ENCODE peak calls at places on chromosomes 1 and 21, in ten cellular contexts. Q, L, A, D, J, T, S, Z, G and X are unnamed samples.

GRCh38 chr1:205715628-205716027 is 34.4 kb downstream of the NUCKS1 start:
- DNase-seq in J (no peak), Z (no peak), S (no peak), L (no peak), G (no peak), Q (no peak), T (no peak), D (no peak), A (no peak), X (no peak)

GRCh38 chr1:50701706-50702317 is 258.3 kb downstream of the FAF1 start:
- DNase-seq in L (no peak), S (no peak), Q (no peak), G (no peak), J (no peak), A (no peak), Z (no peak), T (no peak), D (no peak), X (no peak)

GRCh38 chr1:149846042-149846441 is 53.3 kb upstream of the BOLA1 start:
- DNase-seq in D (peak), T (no peak), A (peak), Q (no peak), S (no peak), G (no peak), J (no peak), Z (peak), L (no peak), X (peak)

GRCh38 chr1:180646547-180646946 is 14.7 kb downstream of the XPR1 start:
- DNase-seq in Z (no peak), J (no peak), Q (no peak), S (no peak), D (no peak), L (no peak), A (no peak), T (no peak), G (no peak), X (no peak)

GRCh38 chr1:6245086-6245868 is 1.3 kb downstream of the HES3 start:
- DNase-seq in T (peak), J (no peak), L (peak), D (peak), G (peak), Z (peak), S (peak), Q (peak), A (peak), X (peak)

GRCh38 chr1:44842415-44842762 is 664 bp downstream of the PTCH2 start:
- DNase-seq in D (no peak), Z (no peak), L (no peak), G (no peak), J (no peak), T (no peak), S (no peak), A (no peak), Q (no peak), X (no peak)

GRCh38 chr1:199197695-199198094 is 558.9 kb downstream of the PTPRC start:
- DNase-seq in Q (no peak), T (no peak), D (no peak), G (no peak), S (no peak), A (no peak), L (no peak), Z (no peak), J (no peak), X (no peak)

GRCh38 chr1:212141404-212141803 is 105.9 kb downstream of the DTL start:
- DNase-seq in J (no peak), G (no peak), D (no peak), A (no peak), S (no peak), T (no peak), Q (peak), Z (peak), L (no peak), X (no peak)

GRCh38 chr1:110164951-110165350 is 14.7 kb downstream of the SLC6A17 start:
- DNase-seq in G (no peak), Z (no peak), S (no peak), D (no peak), A (no peak), T (no peak), J (no peak), Q (no peak), L (no peak), X (no peak)

GRCh38 chr1:172373864-172374263 is 46.6 kb upstream of the C1orf105 start:
- DNase-seq in J (no peak), Q (no peak), Z (peak), A (no peak), D (no peak), G (no peak), L (no peak), S (no peak), T (no peak), X (no peak)

GRCh38 chr1:62962794-62963776 is 179.2 kb downstream of the ATG4C start:
- DNase-seq in Q (peak), G (peak), T (no peak), Z (peak), J (no peak), A (peak), D (no peak), S (peak), L (no peak), X (peak)

GRCh38 chr21:44615881-44616590 is 4.2 kb downstream of the KRTAP10-8 start:
- DNase-seq in L (peak), Q (no peak), T (peak), D (no peak), Z (no peak), G (no peak), S (no peak), J (no peak), A (no peak), X (no peak)

GRCh38 chr1:29235955-29236742 is at the start of gene PTPRU:
- DNase-seq in S (peak), G (peak), J (peak), D (peak), T (peak), Z (peak), L (peak), A (peak), Q (peak), X (peak)

GRCh38 chr1:16618719-16619118 is 5.4 kb upstream of the NBPF1 start:
- DNase-seq in T (peak), D (peak), A (no peak), Z (no peak), J (peak), L (peak), Q (no peak), G (no peak), S (no peak), X (no peak)

GRCh38 chr1:224894915-224895314 is 34.6 kb upstream of the DNAH14 start:
- DNase-seq in Q (peak), S (no peak), Z (peak), J (no peak), G (no peak), A (peak), T (no peak), D (no peak), L (no peak), X (peak)

GRCh38 chr1:187931781-187932180 is 1103.0 kb downstream of the PLA2G4A start:
- DNase-seq in G (no peak), S (no peak), T (no peak), Z (no peak), A (no peak), D (no peak), J (no peak), Q (no peak), L (no peak), X (no peak)

GRCh38 chr1:111834956-111835355 is 79.3 kb downstream of the DDX20 start:
- DNase-seq in G (no peak), Z (no peak), T (peak), S (no peak), L (no peak), A (no peak), D (no peak), J (no peak), Q (no peak), X (no peak)

GRCh38 chr1:216847385-216848036 is 124.3 kb upstream of the ESRRG start:
- DNase-seq in T (no peak), Z (peak), A (no peak), G (no peak), J (no peak), S (no peak), L (no peak), D (no peak), Q (no peak), X (no peak)

GRCh38 chr1:160070243-160071163 is 543 bp upstream of the KCNJ10 start:
- DNase-seq in D (peak), S (peak), A (peak), Q (peak), L (no peak), T (peak), G (peak), J (no peak), Z (peak), X (peak)

GRCh38 chr1:24903955-24904730 is 25.9 kb downstream of the RUNX3 start:
- DNase-seq in A (no peak), Q (no peak), S (no peak), G (no peak), L (no peak), D (peak), J (peak), T (peak), Z (no peak), X (peak)

GRCh38 chr1:230749150-230749549 is 2.0 kb downstream of the CAPN9 start:
- DNase-seq in A (peak), D (no peak), J (no peak), S (no peak), T (peak), Z (no peak), Q (no peak), G (no peak), L (no peak), X (peak)

GRCh38 chr1:93672069-93672468 is 9.6 kb downstream of the BCAR3 start:
- DNase-seq in T (no peak), G (no peak), L (no peak), Q (no peak), S (no peak), Z (peak), J (no peak), D (no peak), A (no peak), X (peak)

GRCh38 chr1:78255378-78255777 is 209.6 kb downstream of the GIPC2 start:
- DNase-seq in Z (no peak), A (no peak), T (no peak), D (no peak), Q (no peak), S (no peak), G (no peak), L (no peak), J (no peak), X (no peak)

GRCh38 chr1:205424881-205425635 is 3.2 kb upstream of the LEMD1 start:
- DNase-seq in S (no peak), D (no peak), T (no peak), Q (no peak), L (no peak), Z (no peak), A (no peak), G (no peak), J (no peak), X (no peak)

GRCh38 chr1:201656670-201657032 is 117.7 kb downstream of the NAV1 start:
- DNase-seq in G (peak), J (no peak), L (peak), T (no peak), D (no peak), Q (no peak), Z (peak), S (no peak), A (no peak), X (no peak)

GRCh38 chr1:221845650-221846371 is 103.9 kb upstream of the DUSP10 start:
- DNase-seq in G (no peak), Z (peak), D (peak), T (no peak), Q (peak), L (no peak), J (no peak), S (peak), A (no peak), X (no peak)

GRCh38 chr1:218433744-218434143 is 88.6 kb downstream of the TGFB2 start:
- DNase-seq in S (no peak), T (no peak), G (no peak), A (no peak), J (no peak), L (no peak), Z (peak), D (no peak), Q (no peak), X (no peak)

GRCh38 chr1:23554481-23555224 is 4.6 kb downstream of the ID3 start:
- DNase-seq in A (peak), S (peak), Z (peak), Q (peak), T (peak), L (peak), G (peak), D (peak), J (peak), X (peak)

GRCh38 chr1:115781343-115781742 is 12.8 kb upstream of the CASQ2 start:
- DNase-seq in S (no peak), A (no peak), Z (peak), L (no peak), T (no peak), J (no peak), G (no peak), D (no peak), Q (peak), X (no peak)

GRCh38 chr1:36268981-36269380 is 37.2 kb upstream of the SH3D21 start:
- DNase-seq in G (no peak), S (peak), Z (no peak), Q (no peak), A (no peak), J (no peak), L (no peak), D (no peak), T (no peak), X (no peak)

GRCh38 chr1:170929835-170930554 is 5.3 kb upstream of the MROH9 start:
- DNase-seq in L (no peak), A (peak), J (no peak), S (peak), Q (peak), D (no peak), Z (peak), G (peak), T (no peak), X (peak)

GRCh38 chr1:245173446-245174178 is 18.8 kb downstream of the KIF26B start:
- DNase-seq in A (no peak), J (no peak), T (no peak), Q (no peak), G (no peak), S (no peak), D (no peak), Z (peak), L (peak), X (no peak)

GRCh38 chr1:237492359-237492758 is 398.4 kb downstream of the ZP4 start:
- DNase-seq in A (no peak), L (no peak), D (no peak), Q (no peak), Z (no peak), J (no peak), T (no peak), G (no peak), S (no peak), X (peak)

GRCh38 chr1:7265771-7266371 is 480.6 kb downstream of the CAMTA1 start:
- DNase-seq in J (no peak), Z (peak), A (no peak), Q (peak), S (no peak), D (peak), G (no peak), T (no peak), L (peak), X (peak)
- TF ChIP-seq CTCF in J (no peak), Z (no peak), A (no peak), Q (no peak), S (no peak), D (no peak), G (no peak), T (no peak), L (no peak), X (no peak)

DNA sequence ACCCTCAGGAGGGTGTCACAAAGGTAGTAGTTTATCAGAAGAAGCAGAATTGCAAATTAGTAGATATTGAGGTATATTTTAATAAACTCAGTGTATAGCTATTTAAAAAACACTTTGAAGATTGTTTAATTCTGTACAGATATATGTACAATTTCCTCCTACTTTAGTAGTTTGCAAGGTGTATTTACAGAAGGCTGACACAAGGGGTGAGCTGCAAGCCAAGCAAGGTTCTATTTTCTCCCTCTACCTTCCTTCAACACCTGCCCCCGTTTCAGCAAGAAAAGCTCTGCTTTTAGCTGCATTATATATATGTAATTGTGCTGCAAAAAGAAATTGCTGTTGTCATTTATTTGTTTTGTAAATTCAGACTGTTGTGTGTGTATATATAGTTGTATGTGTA is 674.2 kb upstream of the PKN2 start:
- DNase-seq in J (no peak), G (no peak), A (no peak), D (no peak), L (no peak), Z (no peak), T (no peak), Q (no peak), S (no peak), X (no peak)
- TF ChIP-seq CTCF in J (no peak), G (no peak), A (no peak), D (no peak), L (no peak), Z (no peak), T (no peak), Q (no peak), S (no peak), X (no peak)

GRCh38 chr1:64865105-64865757 is 101.1 kb downstream of the JAK1 start:
- DNase-seq in L (no peak), Q (no peak), D (no peak), J (no peak), S (no peak), T (no peak), A (no peak), G (no peak), Z (no peak), X (no peak)

GRCh38 chr1:64864018-64864945 is 102.1 kb downstream of the JAK1 start:
- DNase-seq in T (peak), G (no peak), D (peak), L (no peak), Q (no peak), Z (peak), J (no peak), S (peak), A (peak), X (peak)

GRCh38 chr1:64856564-64856963 is 109.8 kb downstream of the JAK1 start:
- DNase-seq in S (peak), Q (no peak), T (no peak), J (no peak), D (no peak), L (no peak), Z (peak), A (peak), G (no peak), X (no peak)

GRCh38 chr1:64857347-64857746 is 109.0 kb downstream of the JAK1 start:
- DNase-seq in Q (no peak), J (no peak), D (no peak), S (no peak), T (no peak), A (no peak), G (no peak), Z (no peak), L (no peak), X (no peak)

GRCh38 chr1:64861611-64862010 is 104.7 kb downstream of the JAK1 start:
- DNase-seq in D (no peak), L (no peak), G (peak), T (no peak), J (no peak), A (peak), Q (no peak), Z (peak), S (no peak), X (peak)
- TF ChIP-seq CTCF in D (peak), L (peak), G (peak), T (peak), J (no peak), A (peak), Q (no peak), Z (no peak), S (no peak), X (peak)

GRCh38 chr1:231803353-231803752 is 176.8 kb downstream of the DISC1 start:
- DNase-seq in A (no peak), L (no peak), D (no peak), J (no peak), S (no peak), Z (peak), Q (no peak), T (no peak), G (no peak), X (no peak)

GRCh38 chr1:231807498-231807897 is 180.9 kb downstream of the DISC1 start:
- DNase-seq in Q (no peak), D (no peak), G (no peak), Z (peak), A (no peak), J (no peak), S (peak), T (no peak), L (no peak), X (no peak)

GRCh38 chr1:231808116-231808515 is 181.5 kb downstream of the DISC1 start:
- DNase-seq in T (no peak), J (no peak), A (no peak), S (no peak), Q (no peak), Z (no peak), L (no peak), D (no peak), G (no peak), X (no peak)

GRCh38 chr1:231808990-231809389 is 182.4 kb downstream of the DISC1 start:
- DNase-seq in G (no peak), L (no peak), A (no peak), S (no peak), D (no peak), Z (peak), Q (peak), T (no peak), J (no peak), X (no peak)

DNA sequence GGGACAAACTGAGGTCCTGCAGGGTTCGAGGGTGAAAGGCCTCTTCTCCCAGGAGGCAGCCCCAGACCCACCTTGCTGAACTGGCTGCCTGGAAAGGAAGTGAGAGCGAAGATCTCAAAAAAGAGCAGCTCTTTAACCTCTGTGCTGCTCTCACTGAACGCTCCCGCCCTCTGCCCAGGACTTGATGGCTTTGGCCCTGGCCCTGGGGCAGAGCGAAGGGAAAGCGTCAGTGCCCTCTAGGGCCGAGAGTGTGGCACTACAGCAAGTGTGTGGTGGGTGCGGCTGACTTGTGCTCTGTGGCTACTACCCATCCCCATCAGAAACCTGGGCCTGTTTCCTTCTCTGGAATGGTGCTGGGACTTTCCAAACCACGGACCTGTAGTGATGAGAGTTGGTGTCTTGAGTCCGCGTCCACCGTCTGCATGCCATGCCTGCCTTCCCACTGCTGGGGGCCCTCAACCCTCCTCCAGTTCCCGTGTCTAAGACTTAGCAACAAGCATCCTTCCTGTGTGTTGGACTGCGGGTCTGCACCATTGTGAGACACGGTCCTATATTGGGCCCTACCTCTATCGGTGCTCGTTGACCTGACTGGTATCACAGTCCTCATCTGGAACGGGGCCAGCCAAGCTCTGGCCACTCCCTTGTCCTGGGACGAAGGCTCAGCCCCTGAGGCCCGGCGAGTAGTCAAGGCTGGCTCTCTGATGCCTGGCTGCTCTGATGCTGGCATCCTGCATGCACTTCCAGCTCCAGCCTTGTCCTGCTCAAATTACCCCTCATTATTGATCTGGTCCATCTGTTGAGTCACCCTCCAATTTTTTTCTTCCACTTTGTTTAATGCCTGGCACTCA is 180.3 kb downstream of the DISC1 start:
- DNase-seq in J (no peak), S (no peak), D (no peak), Q (peak), T (peak), A (peak), Z (no peak), L (no peak), G (peak), X (peak)
- TF ChIP-seq CTCF in J (no peak), S (peak), D (peak), Q (no peak), T (peak), A (peak), Z (peak), L (peak), G (peak), X (peak)